ENCODE peak calls at places on chromosomes 16 and 17, in ten cellular contexts. C is GM12878, M is tibial nerve, T is prostate gland, X is stomach, K is IMR-90, Q is uterus, B is A549, G is body of pancreas, H is sigmoid colon. L is an unnamed sample.

GRCh38 chr16:48053346-48053745 is 102.4 kb downstream of the ABCC12 start:
- DNase-seq in B (no peak), C (no peak), K (peak; percentile 69), M (no peak), Q (no peak), G (no peak), H (no peak), T (no peak), X (no peak), L (no peak)

GRCh38 chr17:78729636-78730035 is 52.4 kb downstream of the CYTH1 start:
- DNase-seq in C (no peak), Q (no peak), G (no peak), X (no peak), T (no peak), K (no peak), M (no peak), H (no peak), B (no peak), L (no peak)

GRCh38 chr17:42881768-42882565 is 18.6 kb upstream of the G6PC1 start:
- DNase-seq in H (no peak), G (no peak), X (no peak), Q (no peak), C (no peak), K (no peak), B (no peak), M (no peak), T (no peak), L (no peak)

GRCh38 chr17:21379080-21379711 is 3.0 kb downstream of the KCNJ12 start:
- DNase-seq in H (no peak), Q (no peak), G (peak; percentile 35), K (no peak), T (no peak), X (peak; percentile 94), C (no peak), M (no peak), B (no peak), L (no peak)

GRCh38 chr17:63039899-63040602 is 74.0 kb downstream of the TANC2 start:
- DNase-seq in K (peak; percentile 56), M (no peak), H (no peak), Q (no peak), B (peak; percentile 68), G (no peak), T (no peak), C (no peak), X (no peak), L (no peak)

GRCh38 chr16:81987706-81988105 is 23.6 kb downstream of the SDR42E1 start:
- DNase-seq in M (no peak), C (no peak), G (no peak), B (no peak), Q (no peak), K (no peak), H (no peak), X (peak; percentile 71), T (no peak), L (no peak)

GRCh38 chr16:78567713-78568112 is 468.3 kb downstream of the WWOX start:
- DNase-seq in B (no peak), K (no peak), X (no peak), C (no peak), Q (no peak), H (no peak), G (no peak), M (no peak), T (no peak), L (no peak)

GRCh38 chr17:60303406-60304099 is 88.4 kb downstream of the USP32 start:
- DNase-seq in B (no peak), X (no peak), H (no peak), K (no peak), T (no peak), M (no peak), G (no peak), C (no peak), Q (no peak), L (no peak)

GRCh38 chr17:7841622-7842379 is 7.8 kb downstream of the KDM6B start:
- DNase-seq in C (no peak), B (peak; percentile 92), H (peak; percentile 97), T (peak; percentile 83), Q (peak; percentile 94), M (peak; percentile 89), K (peak; percentile 91), X (peak; percentile 91), G (peak; percentile 92), L (peak; percentile 87)
- TF ChIP-seq POLR2A in C (peak; percentile 70), B (peak; percentile 23), H (no peak), T (no peak), Q (no peak), M (no peak), K (peak; percentile 80), X (no peak), G (peak; percentile 72), L (no peak)

GRCh38 chr16:49756971-49757743 is 98.8 kb downstream of the ZNF423 start:
- DNase-seq in T (no peak), C (no peak), M (no peak), X (no peak), B (no peak), G (no peak), Q (no peak), K (no peak), H (no peak), L (no peak)

GRCh38 chr16:49757744-49758069 is 98.2 kb downstream of the ZNF423 start:
- DNase-seq in X (no peak), M (no peak), G (no peak), Q (no peak), T (no peak), B (no peak), C (no peak), H (no peak), K (no peak), L (no peak)

GRCh38 chr16:49755716-49756115 is 100.2 kb downstream of the ZNF423 start:
- DNase-seq in M (no peak), K (no peak), H (no peak), T (no peak), G (no peak), B (no peak), X (no peak), C (no peak), Q (no peak), L (no peak)

GRCh38 chr16:49755291-49755611 is 100.7 kb downstream of the ZNF423 start:
- DNase-seq in B (peak; percentile 35), K (peak; percentile 12), T (peak; percentile 16), H (no peak), Q (no peak), M (peak; percentile 53), C (no peak), X (no peak), G (no peak), L (no peak)

GRCh38 chr16:49754495-49755290 is 101.2 kb downstream of the ZNF423 start:
- DNase-seq in G (no peak), H (no peak), B (no peak), C (no peak), X (no peak), T (no peak), Q (no peak), M (peak; percentile 27), K (no peak), L (no peak)
- H3K4me3 ChIP-seq in G (no peak overlapping the region), H (no peak overlapping the region), B (peak overlapping the region; percentile 30), C (no peak overlapping the region), X (peak overlapping the region; percentile 38), T (peak overlapping the region; percentile 18), Q (peak overlapping the region; percentile 26), M (peak overlapping the region; percentile 22), K (no peak overlapping the region), L (peak overlapping the region; percentile 64)

DNA sequence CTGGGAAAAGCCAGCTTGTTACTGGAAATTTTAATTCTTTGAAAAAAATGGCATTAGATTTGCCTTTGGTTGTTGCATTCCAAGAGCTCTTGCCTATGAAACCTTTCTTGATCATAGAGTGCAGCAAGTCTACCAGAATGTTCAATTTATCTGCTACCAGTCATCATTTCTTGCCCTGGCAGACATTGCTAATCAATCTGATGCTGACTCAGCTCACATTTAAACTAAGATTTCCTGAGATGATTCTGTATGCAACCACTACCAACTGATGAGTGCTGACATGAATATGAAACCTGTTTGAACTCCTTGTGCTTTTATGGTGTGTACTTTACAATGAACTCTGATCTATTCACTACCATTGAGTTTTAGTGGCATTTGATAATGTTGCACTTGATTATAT is 166.5 kb upstream of the SALL1 start:
- DNase-seq in G (no peak), M (no peak), T (no peak), C (no peak), K (no peak), H (no peak), B (no peak), X (no peak), Q (no peak), L (no peak)
- TF ChIP-seq POLR2A in G (no peak), M (no peak), T (no peak), C (no peak), K (no peak), H (no peak), B (no peak), X (no peak), Q (no peak), L (no peak)

GRCh38 chr16:54939537-54940278 is 9.0 kb downstream of the IRX5 start:
- DNase-seq in C (no peak), B (no peak), K (no peak), H (no peak), M (no peak), Q (no peak), X (no peak), T (no peak), G (no peak), L (no peak)
- H3K4me3 ChIP-seq in C (no peak overlapping the region), B (no peak overlapping the region), K (no peak overlapping the region), H (no peak overlapping the region), M (no peak overlapping the region), Q (no peak overlapping the region), X (no peak overlapping the region), T (no peak overlapping the region), G (no peak overlapping the region), L (no peak overlapping the region)

DNA sequence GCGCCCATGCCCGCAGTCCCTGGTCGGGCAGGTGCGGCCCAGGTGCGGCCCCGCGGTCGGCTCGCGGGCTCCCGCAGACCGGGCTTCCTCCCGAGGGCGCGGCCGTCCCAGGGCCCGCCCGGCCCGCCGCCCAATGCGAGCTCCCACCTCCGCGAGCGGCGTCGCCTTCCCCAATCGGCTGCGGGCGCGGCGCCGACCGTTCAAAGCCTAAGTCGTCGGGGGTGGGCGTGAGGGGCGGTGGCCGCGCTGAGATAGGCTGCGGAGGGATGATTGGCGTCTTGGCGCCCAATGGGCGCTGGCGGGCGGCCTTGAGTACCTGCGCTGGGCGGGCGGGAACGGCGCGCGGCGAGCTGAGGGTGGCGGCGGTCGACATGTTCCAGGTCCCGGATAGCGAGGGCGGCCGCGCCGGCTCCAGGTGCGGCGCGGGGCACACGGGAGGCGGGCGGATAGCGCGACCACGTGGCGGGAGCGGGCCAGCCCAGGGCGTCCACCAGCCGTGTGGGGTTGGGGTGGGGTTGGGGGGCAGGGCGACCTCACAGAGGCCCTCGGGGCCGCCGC is at the start of gene JPT2:
- DNase-seq in K (peak; percentile 95), T (peak; percentile 99), Q (peak; percentile 96), B (peak; percentile 99), H (peak; percentile 98), C (peak; percentile 84), G (peak; percentile 98), M (peak; percentile 91), X (peak; percentile 99), L (peak; percentile 98)
- TF ChIP-seq POLR2A in K (no peak), T (peak; percentile 93), Q (peak; percentile 44), B (peak; percentile 43), H (no peak), C (peak; percentile 85), G (peak; percentile 69), M (no peak), X (no peak), L (no peak)

L was measured in breast epithelium.